ENCODE peak calls at places on chromosomes 16 and 17, in five cellular contexts. B, H, W, Z and P are unnamed samples.

GRCh38 chr16:27315333-27316037 is 1.7 kb downstream of the IL4R start:
- DNase-seq in H (peak), Z (peak), W (peak), B (peak), P (peak)

GRCh38 chr17:1047177-1047885 is 50.4 kb downstream of the TIMM22 start:
- DNase-seq in H (peak), B (peak), W (no peak), Z (no peak), P (no peak)

GRCh38 chr17:81934098-81934757 is 2.9 kb downstream of the PYCR1 start:
- DNase-seq in B (no peak), H (peak), Z (no peak), W (no peak), P (no peak)

GRCh38 chr17:50346313-50347086 is 574 bp downstream of the XYLT2 start:
- DNase-seq in B (peak), W (peak), H (no peak), Z (no peak), P (peak)

GRCh38 chr16:14473488-14473887 is 156.6 kb downstream of the PARN start:
- DNase-seq in Z (no peak), B (no peak), H (no peak), W (no peak), P (no peak)

GRCh38 chr16:88922114-88922825 is 54.7 kb downstream of the CBFA2T3 start:
- DNase-seq in W (no peak), B (peak), Z (no peak), H (peak), P (peak)

GRCh38 chr17:37643829-37644228 is 583 bp upstream of the DDX52 start:
- DNase-seq in B (no peak), W (peak), Z (no peak), H (no peak), P (no peak)

GRCh38 chr16:57764341-57765159 is 29.0 kb downstream of the KATNB1 start:
- DNase-seq in H (peak), B (peak), W (peak), Z (no peak), P (peak)

GRCh38 chr16:88720396-88720970 is 14.2 kb downstream of the CTU2 start:
- DNase-seq in H (no peak), W (no peak), Z (no peak), B (no peak), P (no peak)

GRCh38 chr17:20071824-20072691 is 62.9 kb downstream of the SPECC1 start:
- DNase-seq in B (no peak), H (no peak), W (no peak), Z (no peak), P (no peak)

GRCh38 chr17:74446551-74447500 is 14.9 kb downstream of the GPRC5C start:
- DNase-seq in W (no peak), Z (peak), H (peak), B (no peak), P (no peak)

GRCh38 chr17:72556944-72557826 is 436.4 kb downstream of the SOX9 start:
- DNase-seq in H (no peak), B (peak), W (peak), Z (peak), P (peak)

GRCh38 chr17:42518046-42518754 is 17.8 kb upstream of the NAGLU start:
- DNase-seq in Z (peak), H (no peak), B (peak), W (peak), P (peak)

GRCh38 chr17:9531080-9531479 is 44.5 kb downstream of the STX8 start:
- DNase-seq in W (no peak), H (no peak), B (no peak), Z (no peak), P (no peak)

GRCh38 chr17:18860161-18860972 is 2.4 kb downstream of the PRPSAP2 start:
- DNase-seq in Z (no peak), W (no peak), B (no peak), H (no peak), P (no peak)

GRCh38 chr17:74641224-74641948 is 17.8 kb upstream of the CD300E start:
- DNase-seq in W (no peak), B (no peak), Z (no peak), H (no peak), P (no peak)

GRCh38 chr16:31472559-31473203 is 729 bp downstream of the TGFB1I1 start:
- DNase-seq in Z (peak), W (peak), B (peak), H (peak), P (peak)

GRCh38 chr17:46811978-46812583 is 6.4 kb downstream of the WNT3 start:
- DNase-seq in W (no peak), B (no peak), Z (no peak), H (no peak), P (no peak)

GRCh38 chr16:83040174-83040573 is 413.4 kb downstream of the CDH13 start:
- DNase-seq in B (no peak), H (no peak), W (no peak), Z (no peak), P (no peak)

GRCh38 chr16:31476305-31477219 is 4.6 kb downstream of the TGFB1I1 start:
- DNase-seq in B (no peak), H (peak), Z (no peak), W (no peak), P (peak)

GRCh38 chr16:69089091-69089912 is 16.2 kb upstream of the HAS3 start:
- DNase-seq in W (no peak), H (no peak), Z (no peak), B (no peak), P (peak)

GRCh38 chr17:82064433-82065192 is 991 bp downstream of the DUS1L start:
- DNase-seq in B (peak), Z (no peak), W (no peak), H (peak), P (peak)

GRCh38 chr16:56732832-56733231 is 2.9 kb downstream of the NUP93 start:
- DNase-seq in W (no peak), B (no peak), H (no peak), Z (no peak), P (no peak)

GRCh38 chr17:78724544-78724943 is 57.5 kb downstream of the CYTH1 start:
- DNase-seq in B (no peak), W (no peak), Z (no peak), H (no peak), P (no peak)